ENCODE peak calls at places on chromosomes 1 and 21, in nine cellular contexts. F is IMR-90, Y is heart left ventricle, R is A549, G is suprapubic skin, J is sigmoid colon, A is esophagus muscularis mucosa, X is gastrocnemius medialis, E is stomach. Q is an unnamed sample.

GRCh38 chr1:217190359-217190758 is 440.5 kb downstream of the GPATCH2 start:
- DNase-seq in Y (no peak), X (no peak), J (no peak), E (no peak), F (no peak), R (no peak), A (no peak), G (no peak), Q (no peak)

GRCh38 chr1:7857000-7857399 is 4.1 kb upstream of the UTS2 start:
- DNase-seq in A (peak), X (no peak), E (no peak), Y (no peak), J (no peak), R (no peak), F (no peak), G (no peak), Q (no peak)

GRCh38 chr21:42258150-42258884 is 39.4 kb downstream of the ABCG1 start:
- DNase-seq in R (peak), J (peak), Y (peak), X (peak), F (peak), A (no peak), E (peak), G (no peak), Q (peak)

GRCh38 chr1:69109276-69109675 is 458.4 kb upstream of the LRRC7 start:
- DNase-seq in J (no peak), G (no peak), X (no peak), R (no peak), A (no peak), E (no peak), F (no peak), Y (no peak), Q (no peak)

GRCh38 chr1:106998431-106999002 is 58.0 kb upstream of the PRMT6 start:
- DNase-seq in G (no peak), R (no peak), A (no peak), E (no peak), X (no peak), F (no peak), Y (no peak), J (no peak), Q (no peak)

GRCh38 chr1:15622707-15623373 is 5.6 kb downstream of the DDI2 start:
- DNase-seq in F (no peak), E (no peak), R (no peak), G (no peak), X (no peak), Y (no peak), A (no peak), J (no peak), Q (no peak)

GRCh38 chr1:155729031-155729898 is 40.4 kb downstream of the DAP3 start:
- DNase-seq in R (peak), F (peak), E (peak), J (peak), Y (no peak), A (no peak), G (no peak), X (no peak), Q (no peak)

GRCh38 chr1:17370618-17371017 is 1.4 kb upstream of the PADI6 start:
- DNase-seq in E (no peak), F (no peak), J (no peak), A (no peak), X (no peak), R (peak), Y (no peak), G (no peak), Q (no peak)

GRCh38 chr1:31552489-31552888 is 23.8 kb upstream of the TINAGL1 start:
- DNase-seq in Y (no peak), X (no peak), A (no peak), F (no peak), G (no peak), J (no peak), E (no peak), R (no peak), Q (no peak)

GRCh38 chr1:33163621-33164071 is 18.2 kb downstream of the TRIM62 start:
- DNase-seq in A (no peak), R (no peak), G (no peak), Y (peak), X (no peak), J (no peak), E (no peak), F (peak), Q (no peak)

GRCh38 chr1:232166942-232167341 is 463.0 kb downstream of the SIPA1L2 start:
- DNase-seq in R (no peak), J (no peak), A (peak), F (no peak), E (no peak), Y (no peak), X (no peak), G (no peak), Q (no peak)

GRCh38 chr1:110234691-110235090 is 24.6 kb downstream of the KCNC4 start:
- DNase-seq in F (peak), A (no peak), X (no peak), G (no peak), E (no peak), Y (peak), J (no peak), R (no peak), Q (no peak)

GRCh38 chr21:45392206-45392971 is 12.6 kb upstream of the COL18A1 start:
- DNase-seq in X (no peak), A (no peak), J (peak), Y (peak), F (no peak), E (no peak), R (no peak), G (no peak), Q (no peak)

GRCh38 chr1:112710159-112710558 is 3.2 kb upstream of the RHOC start:
- DNase-seq in A (no peak), E (no peak), J (no peak), Y (no peak), G (no peak), R (no peak), X (no peak), F (no peak), Q (no peak)

GRCh38 chr1:109298666-109299086 is 8.1 kb downstream of the MYBPHL start:
- DNase-seq in X (peak), G (no peak), F (peak), R (no peak), Y (no peak), J (no peak), E (no peak), A (no peak), Q (no peak)

GRCh38 chr1:16076871-16077250 is 3.4 kb upstream of the FAM131C start:
- DNase-seq in E (no peak), R (peak), G (no peak), A (no peak), Y (no peak), J (no peak), X (peak), F (peak), Q (no peak)

GRCh38 chr1:31587720-31588423 is 11.6 kb downstream of the TINAGL1 start:
- DNase-seq in G (no peak), A (no peak), X (peak), J (peak), E (peak), F (no peak), R (peak), Y (peak), Q (peak)

GRCh38 chr1:60740154-60740553 is 342.2 kb upstream of the NFIA start:
- DNase-seq in A (no peak), R (no peak), Y (no peak), G (no peak), X (no peak), F (no peak), E (no peak), J (no peak), Q (no peak)

GRCh38 chr1:203364013-203364730 is 13.2 kb upstream of the FMOD start:
- DNase-seq in F (no peak), X (no peak), J (no peak), G (no peak), Y (peak), E (peak), R (no peak), A (no peak), Q (no peak)

GRCh38 chr1:146012703-146013565 is 8.6 kb downstream of the HJV start:
- DNase-seq in E (peak), R (peak), A (no peak), J (peak), X (no peak), F (peak), Y (no peak), G (no peak), Q (no peak)

GRCh38 chr1:146010126-146010738 is 11.3 kb downstream of the HJV start:
- DNase-seq in J (no peak), Y (no peak), R (no peak), G (no peak), E (no peak), F (no peak), A (no peak), X (no peak), Q (no peak)

GRCh38 chr1:146001734-146002133 is 5.4 kb upstream of the TXNIP start:
- DNase-seq in X (peak), Y (no peak), E (no peak), A (no peak), G (peak), F (no peak), R (no peak), J (peak), Q (no peak)

GRCh38 chr1:146007785-146008133 is 11.4 kb upstream of the TXNIP start:
- DNase-seq in F (no peak), X (no peak), J (peak), Y (no peak), G (no peak), E (no peak), R (no peak), A (no peak), Q (no peak)

DNA sequence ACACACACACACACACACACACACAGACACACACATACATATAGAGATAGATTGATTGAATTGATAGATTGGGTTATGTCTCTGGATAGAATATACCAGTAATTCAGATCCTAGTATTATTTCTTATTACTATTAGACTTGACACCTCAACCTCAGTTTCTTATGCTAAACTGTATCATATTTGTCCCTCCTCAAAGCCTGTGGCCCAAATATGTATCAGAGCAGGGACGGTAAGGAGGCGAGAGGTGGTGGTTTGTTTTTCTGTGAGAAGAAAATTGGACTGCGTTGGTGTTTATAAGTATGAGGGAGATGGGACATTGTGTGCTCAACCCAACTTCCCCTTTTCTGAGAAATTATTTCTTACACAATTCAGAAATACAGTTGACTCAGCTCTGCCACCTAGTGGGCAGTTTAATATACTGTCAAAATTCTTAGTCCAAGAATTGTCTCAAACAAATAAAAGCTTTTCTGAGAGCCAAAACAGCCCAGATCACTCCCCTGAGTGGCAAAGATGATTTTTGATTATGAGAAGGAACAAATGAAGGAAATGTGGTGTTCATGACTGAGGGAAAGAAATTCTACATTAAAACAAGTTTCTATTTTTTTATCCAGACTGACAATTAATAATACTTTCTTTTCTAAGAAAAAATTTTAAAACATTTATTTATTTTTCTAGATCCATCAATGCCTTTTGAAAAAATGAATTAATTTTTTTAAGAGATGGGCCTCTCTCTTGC is 10.8 kb upstream of the TXNIP start:
- DNase-seq in F (peak), R (peak), J (peak), G (no peak), E (peak), Y (no peak), X (peak), A (no peak), Q (peak)
- TF ChIP-seq POLR2A in F (no peak), R (no peak), J (peak), G (no peak), E (peak), Y (no peak), X (peak), A (peak), Q (no peak)

DNA sequence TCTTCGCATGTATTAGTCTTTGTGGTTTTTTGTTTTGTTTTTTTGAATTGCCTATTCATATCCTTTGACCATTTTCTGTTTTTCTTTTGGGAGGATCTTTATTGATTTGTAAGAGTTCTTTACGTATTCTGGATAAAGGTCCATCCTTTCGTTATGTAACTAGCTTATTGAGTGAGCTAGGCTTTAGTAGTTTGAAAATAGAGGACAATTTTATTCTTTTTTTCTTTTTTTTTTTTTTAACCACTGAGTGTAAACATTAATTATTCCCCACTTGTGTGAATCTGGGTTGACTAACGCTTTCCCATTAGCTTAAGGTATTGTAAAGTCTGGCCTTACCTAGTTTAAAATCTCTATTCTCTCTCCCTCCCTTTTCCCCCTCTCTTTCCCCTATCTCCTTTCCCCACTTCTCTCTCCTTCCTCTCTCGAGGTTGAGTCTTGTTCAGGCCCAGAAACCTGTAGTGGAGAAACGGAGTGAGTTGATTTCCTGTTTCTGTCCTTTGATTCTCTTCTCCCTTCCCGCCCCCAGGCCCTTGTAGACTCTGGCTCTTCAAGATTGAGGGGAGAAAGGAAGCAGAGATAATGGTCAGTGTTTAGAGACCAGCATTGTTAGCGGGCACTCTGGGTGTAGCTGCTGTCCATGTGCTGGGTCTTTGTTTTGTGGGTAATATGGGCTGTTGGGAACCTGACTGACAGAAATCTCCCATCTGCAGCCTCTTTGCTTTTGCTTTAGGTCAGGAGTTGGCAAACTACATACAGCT is 1.5 kb downstream of the MORC3 start:
- DNase-seq in F (peak), J (no peak), G (no peak), A (no peak), Y (no peak), R (no peak), E (peak), X (peak), Q (no peak)
- TF ChIP-seq POLR2A in F (no peak), J (no peak), G (no peak), A (no peak), Y (no peak), R (no peak), E (no peak), X (no peak), Q (no peak)

GRCh38 chr1:161021168-161021958 is 411 bp upstream of the F11R start:
- DNase-seq in X (peak), E (peak), A (peak), R (peak), F (peak), J (peak), G (peak), Y (peak), Q (peak)
- TF ChIP-seq POLR2A in X (peak), E (peak), A (no peak), R (peak), F (no peak), J (peak), G (no peak), Y (no peak), Q (peak)

DNA sequence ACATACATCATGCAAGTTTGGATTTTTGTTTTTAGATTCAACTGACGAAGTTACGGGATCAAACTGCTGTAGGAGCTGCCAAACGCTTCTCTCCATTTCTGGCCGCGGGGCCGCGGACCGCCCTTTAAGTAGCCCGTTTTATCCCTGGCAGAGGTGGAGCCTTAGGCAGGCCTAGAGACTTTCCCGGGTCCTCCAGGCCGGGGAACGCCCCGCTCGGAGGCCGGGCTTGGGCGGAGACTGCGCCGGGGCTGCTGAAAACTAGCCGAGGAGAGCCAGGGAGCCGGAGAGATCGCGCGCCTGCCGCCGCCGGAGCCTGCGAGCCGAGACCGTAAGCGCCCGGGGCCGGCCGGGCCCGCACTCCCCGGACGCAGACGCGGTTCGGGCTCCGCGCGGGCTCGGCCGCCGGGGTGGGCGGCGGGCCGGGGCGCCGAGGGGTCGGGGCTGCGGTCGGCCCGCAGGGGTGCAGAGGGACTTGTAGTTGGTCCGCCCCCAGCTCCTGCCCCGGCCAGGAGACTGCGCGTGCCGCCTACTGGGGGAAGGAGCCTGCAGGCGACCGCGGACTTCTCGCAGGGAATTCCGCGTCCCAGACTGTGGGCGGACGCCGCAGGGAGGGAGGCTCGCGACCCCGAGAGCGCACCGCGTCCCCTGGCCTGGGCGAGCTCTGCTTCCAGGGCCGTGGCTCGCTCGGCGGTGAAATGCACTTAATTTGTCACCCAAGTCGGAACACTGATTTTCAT is at the start of gene EPHX1:
- DNase-seq in R (peak), Y (peak), F (peak), J (peak), E (peak), G (peak), A (peak), X (peak), Q (peak)
- TF ChIP-seq POLR2A in R (peak), Y (no peak), F (peak), J (peak), E (no peak), G (no peak), A (no peak), X (peak), Q (peak)

GRCh38 chr1:206487970-206488369 is 17.7 kb downstream of the IKBKE start:
- DNase-seq in E (no peak), Y (no peak), G (no peak), X (no peak), R (no peak), J (no peak), F (no peak), A (no peak), Q (no peak)

GRCh38 chr1:206482611-206483010 is 12.3 kb downstream of the IKBKE start:
- DNase-seq in R (no peak), J (no peak), E (no peak), G (no peak), A (no peak), Y (no peak), F (no peak), X (no peak), Q (no peak)

GRCh38 chr1:206480211-206480610 is 9.9 kb downstream of the IKBKE start:
- DNase-seq in X (no peak), E (no peak), R (no peak), Y (no peak), G (no peak), A (no peak), F (no peak), J (no peak), Q (no peak)

GRCh38 chr1:206486995-206487788 is 16.9 kb downstream of the IKBKE start:
- DNase-seq in Y (no peak), F (no peak), R (no peak), E (no peak), J (no peak), G (no peak), X (no peak), A (no peak), Q (no peak)

DNA sequence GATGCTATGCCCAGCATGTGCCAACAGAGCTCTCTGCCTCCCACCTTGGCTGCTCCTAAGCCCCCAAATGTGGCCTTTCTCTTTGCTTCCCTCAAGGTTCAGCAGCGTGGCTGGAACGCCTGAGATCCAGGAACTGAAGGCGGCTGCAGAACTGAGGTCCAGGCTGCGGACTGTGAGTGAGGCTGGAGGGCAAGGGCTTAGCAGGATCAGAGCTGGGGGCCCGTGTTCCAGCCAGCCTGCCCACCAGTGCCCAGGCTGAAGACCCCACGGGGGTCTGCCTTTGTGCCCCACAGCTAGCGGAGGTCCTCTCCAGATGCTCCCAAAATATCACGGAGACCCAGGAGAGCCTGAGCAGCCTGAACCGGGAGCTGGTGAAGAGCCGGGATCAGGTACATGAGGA is 14.6 kb downstream of the IKBKE start:
- DNase-seq in R (no peak), E (no peak), X (no peak), A (no peak), F (no peak), Y (no peak), J (no peak), G (no peak), Q (no peak)
- TF ChIP-seq POLR2A in R (no peak), E (no peak), X (no peak), A (no peak), F (no peak), Y (no peak), J (no peak), G (no peak), Q (no peak)